ENCODE peak calls at places on chromosomes 5 and 9, in seven cellular contexts. K is activated effector memory CD4-positive, alpha-beta T cell treated with Interleukin-2 at 50 U/mL for 16 hours; N is HCT116; U is germinal center; V is stimulated activated CD8-positive, alpha-beta memory T cell treated with anti-CD3 and anti-CD28 coated beads, Interleukin-4, amount 100 ng/mL, for 1 hour; D is adipocyte; X is activated CD8-positive, alpha-beta T cell treated with anti-CD3 and anti-CD28 coated beads for 36 hours. G is an unnamed sample.

GRCh38 chr5:147427784-147428401 is 82.0 kb downstream of the DPYSL3 start:
- DNase-seq in K (no peak), N (no peak), U (no peak), V (no peak), D (peak), X (no peak), G (no peak)

GRCh38 chr5:176647870-176648466 is 684 bp downstream of the TSPAN17 start:
- DNase-seq in K (no peak), N (no peak), U (no peak), V (no peak), D (peak), X (no peak), G (no peak)

GRCh38 chr5:145180341-145180740 is 654.8 kb downstream of the PRELID2 start:
- DNase-seq in K (no peak), N (no peak), U (no peak), V (no peak), D (no peak), X (no peak), G (no peak)

GRCh38 chr9:123796618-123797484 is 133.1 kb downstream of the DENND1A start:
- DNase-seq in K (no peak), N (no peak), U (no peak), V (no peak), D (no peak), X (no peak), G (no peak)

GRCh38 chr5:178108966-178109365 is 4.4 kb upstream of the N4BP3 start:
- DNase-seq in K (no peak), N (no peak), U (peak), V (no peak), D (no peak), X (no peak), G (no peak)

GRCh38 chr9:122347348-122348287 is 23.2 kb upstream of the PTGS1 start:
- DNase-seq in K (no peak), N (no peak), U (peak), V (no peak), D (peak), X (peak), G (no peak)

GRCh38 chr9:36925033-36925432 is 109.0 kb downstream of the PAX5 start:
- DNase-seq in K (no peak), N (no peak), U (no peak), V (no peak), D (no peak), X (no peak), G (no peak)

GRCh38 chr5:92758552-92758951 is 822.5 kb downstream of the NR2F1-AS1 start:
- DNase-seq in K (no peak), N (no peak), U (no peak), V (no peak), D (peak), X (no peak), G (no peak)

GRCh38 chr5:102794677-102795331 is 39.7 kb downstream of the PAM start:
- DNase-seq in K (no peak), N (no peak), U (no peak), V (no peak), D (no peak), X (no peak), G (no peak)

GRCh38 chr9:33311953-33312352 is 21.6 kb downstream of the NFX1 start:
- DNase-seq in K (no peak), N (no peak), U (no peak), V (no peak), D (no peak), X (peak), G (no peak)

GRCh38 chr5:36607838-36608783 is 1.7 kb downstream of the SLC1A3 start:
- DNase-seq in K (no peak), N (no peak), U (no peak), V (no peak), D (peak), X (no peak), G (no peak)

GRCh38 chr9:81549500-81550206 is 139.7 kb downstream of the TLE1 start:
- DNase-seq in K (no peak), N (no peak), U (no peak), V (no peak), D (no peak), X (no peak), G (no peak)

GRCh38 chr9:3256571-3256970 is 269.2 kb downstream of the RFX3 start:
- DNase-seq in K (no peak), N (no peak), U (no peak), V (no peak), D (peak), X (no peak), G (no peak)

GRCh38 chr5:111069839-111070238 is 1.7 kb upstream of the TSLP start:
- DNase-seq in K (no peak), N (no peak), U (no peak), V (no peak), D (peak), X (no peak), G (no peak)

GRCh38 chr9:121192518-121192917 is 9.2 kb downstream of the RAB14 start:
- DNase-seq in K (no peak), N (no peak), U (no peak), V (no peak), D (no peak), X (no peak), G (no peak)

GRCh38 chr5:61002616-61003015 is 57.6 kb downstream of the NDUFAF2 start:
- DNase-seq in K (no peak), N (no peak), U (no peak), V (no peak), D (no peak), X (no peak), G (no peak)

GRCh38 chr9:124323904-124324303 is 66.2 kb downstream of the NEK6 start:
- DNase-seq in K (no peak), N (no peak), U (no peak), V (no peak), D (no peak), X (no peak), G (no peak)

GRCh38 chr5:102971693-102972293 is 148.1 kb downstream of the GIN1 start:
- DNase-seq in K (no peak), N (peak), U (peak), V (no peak), D (peak), X (no peak), G (no peak)

GRCh38 chr5:99105216-99105615 is 176.4 kb upstream of the CHD1 start:
- DNase-seq in K (no peak), N (no peak), U (no peak), V (no peak), D (peak), X (no peak), G (no peak)

GRCh38 chr5:154648706-154649105 is 106.5 kb upstream of the LARP1 start:
- DNase-seq in K (no peak), N (no peak), U (no peak), V (no peak), D (peak), X (no peak), G (no peak)

GRCh38 chr5:32790411-32790951 is 79.4 kb downstream of the NPR3 start:
- DNase-seq in K (no peak), N (no peak), U (no peak), V (no peak), D (peak), X (no peak), G (no peak)

GRCh38 chr9:79446540-79447307 is 125.0 kb upstream of the TLE4 start:
- DNase-seq in K (no peak), N (no peak), U (no peak), V (no peak), D (no peak), X (no peak), G (no peak)

GRCh38 chr5:116532762-116533525 is 41.7 kb downstream of the SEMA6A start:
- DNase-seq in K (no peak), N (no peak), U (no peak), V (no peak), D (no peak), X (no peak), G (no peak)

GRCh38 chr9:81690251-81690851 is 1.0 kb upstream of the TLE1 start:
- DNase-seq in K (no peak), N (no peak), U (no peak), V (no peak), D (peak), X (no peak), G (no peak)

GRCh38 chr5:149128023-149128875 is 13.0 kb upstream of the ABLIM3 start:
- DNase-seq in K (no peak), N (no peak), U (peak), V (no peak), D (peak), X (peak), G (no peak)

GRCh38 chr5:30890377-30890776 is 303.1 kb upstream of the CDH6 start:
- DNase-seq in K (no peak), N (no peak), U (no peak), V (no peak), D (no peak), X (no peak), G (no peak)

GRCh38 chr5:67032921-67033664 is 163.5 kb downstream of the CD180 start:
- DNase-seq in K (no peak), N (no peak), U (no peak), V (no peak), D (peak), X (no peak), G (no peak)

GRCh38 chr5:136056771-136057335 is 28.1 kb downstream of the TGFBI start:
- DNase-seq in K (no peak), N (no peak), U (no peak), V (no peak), D (no peak), X (no peak), G (no peak)

GRCh38 chr5:141488591-141489478 is at the start of gene PCDHGC5:
- DNase-seq in K (no peak), N (no peak), U (no peak), V (no peak), D (peak), X (no peak), G (no peak)

GRCh38 chr9:1429328-1429727 is 379.2 kb downstream of the DMRT2 start:
- DNase-seq in K (no peak), N (no peak), U (no peak), V (no peak), D (no peak), X (peak), G (no peak)

GRCh38 chr5:11656940-11657339 is 247.3 kb downstream of the CTNND2 start:
- DNase-seq in K (no peak), N (no peak), U (no peak), V (no peak), D (no peak), X (no peak), G (no peak)

GRCh38 chr5:1169608-1170115 is 31.7 kb upstream of the SLC6A19 start:
- DNase-seq in K (no peak), N (no peak), U (no peak), V (no peak), D (no peak), X (no peak), G (no peak)

GRCh38 chr5:171630047-171630669 is 155.5 kb upstream of the SMIM23 start:
- DNase-seq in K (no peak), N (peak), U (no peak), V (no peak), D (peak), X (peak), G (no peak)

GRCh38 chr9:112112941-112113399 is 62.1 kb downstream of the SUSD1 start:
- DNase-seq in K (peak), N (peak), U (no peak), V (no peak), D (no peak), X (peak), G (no peak)

GRCh38 chr5:68139601-68140441 is 75.7 kb upstream of the PIK3R1 start:
- DNase-seq in K (no peak), N (no peak), U (no peak), V (no peak), D (no peak), X (no peak), G (no peak)

GRCh38 chr9:71692337-71692736 is 76.0 kb downstream of the CEMIP2 start:
- DNase-seq in K (no peak), N (no peak), U (no peak), V (no peak), D (peak), X (no peak), G (no peak)

GRCh38 chr9:99253772-99254431 is 31.8 kb downstream of the SEC61B start:
- DNase-seq in K (peak), N (no peak), U (peak), V (peak), D (no peak), X (peak), G (peak)

G was measured in T-helper 2 cell.